ENCODE peak calls at places on chromosomes 12 and 14, in four cellular contexts. D is astrocyte of the spinal cord, P is aorta, R is OCI-LY7. B is an unnamed sample.
A peak's percentile ranks its signal among the peaks of the same experiment; 100 is the strongest.

GRCh38 chr14:58788655-58789054 is 150.9 kb downstream of the DACT1 start:
- DNase-seq in D (no peak), P (no peak), R (no peak), B (no peak)

GRCh38 chr14:50943261-50943942 is 881 bp downstream of the PYGL start:
- DNase-seq in D (no peak), P (peak; percentile 74), R (no peak), B (no peak)

GRCh38 chr14:23439107-23439835 is 3.8 kb upstream of the MYH7 start:
- DNase-seq in D (no peak), P (no peak), R (no peak), B (no peak)

GRCh38 chr12:111035578-111036301 is 115.4 kb upstream of the MYL2 start:
- DNase-seq in D (no peak), P (no peak), R (no peak), B (no peak)

GRCh38 chr12:69039881-69040280 is 106.9 kb upstream of the CPM start:
- DNase-seq in D (no peak), P (no peak), R (no peak), B (no peak)

GRCh38 chr12:69880566-69880965 is 55.5 kb downstream of the MYRFL start:
- DNase-seq in D (peak; percentile 46), P (no peak), R (peak; percentile 28), B (no peak)

GRCh38 chr14:92513204-92513965 is at the start of gene RIN3:
- DNase-seq in D (peak; percentile 67), P (peak; percentile 81), R (no peak), B (peak; percentile 44)

GRCh38 chr14:76862546-76863282 is 36.5 kb downstream of the LRRC74A start:
- DNase-seq in D (no peak), P (no peak), R (no peak), B (no peak)

GRCh38 chr14:104893435-104894207 is 28.6 kb downstream of the CEP170B start:
- DNase-seq in D (no peak), P (peak; percentile 44), R (peak; percentile 47), B (no peak)

GRCh38 chr14:105866841-105867321 is 340.5 kb downstream of the TMEM121 start:
- DNase-seq in D (no peak), P (peak; percentile 33), R (no peak), B (no peak)

GRCh38 chr14:102187583-102188001 is 47.9 kb downstream of the WDR20 start:
- DNase-seq in D (no peak), P (no peak), R (no peak), B (no peak)

GRCh38 chr14:24139272-24139934 is 2.0 kb downstream of the EMC9 start:
- DNase-seq in D (no peak), P (peak; percentile 41), R (no peak), B (no peak)

GRCh38 chr12:78088391-78088832 is 257.7 kb downstream of the NAV3 start:
- DNase-seq in D (peak; percentile 37), P (no peak), R (peak; percentile 16), B (no peak)

GRCh38 chr12:78081590-78082314 is 251.1 kb downstream of the NAV3 start:
- DNase-seq in D (no peak), P (no peak), R (no peak), B (no peak)

GRCh38 chr12:78085562-78086182 is 255.0 kb downstream of the NAV3 start:
- DNase-seq in D (peak; percentile 28), P (no peak), R (no peak), B (no peak)

GRCh38 chr12:78087363-78087675 is 256.6 kb downstream of the NAV3 start:
- DNase-seq in D (peak; percentile 26), P (no peak), R (no peak), B (no peak)

GRCh38 chr12:78086553-78087362 is 256.1 kb downstream of the NAV3 start:
- DNase-seq in D (peak; percentile 19), P (no peak), R (no peak), B (no peak)
- H3K4me3 ChIP-seq in D (no peak overlapping the region), P (no peak overlapping the region), R (no peak overlapping the region), B (no peak overlapping the region)

DNA sequence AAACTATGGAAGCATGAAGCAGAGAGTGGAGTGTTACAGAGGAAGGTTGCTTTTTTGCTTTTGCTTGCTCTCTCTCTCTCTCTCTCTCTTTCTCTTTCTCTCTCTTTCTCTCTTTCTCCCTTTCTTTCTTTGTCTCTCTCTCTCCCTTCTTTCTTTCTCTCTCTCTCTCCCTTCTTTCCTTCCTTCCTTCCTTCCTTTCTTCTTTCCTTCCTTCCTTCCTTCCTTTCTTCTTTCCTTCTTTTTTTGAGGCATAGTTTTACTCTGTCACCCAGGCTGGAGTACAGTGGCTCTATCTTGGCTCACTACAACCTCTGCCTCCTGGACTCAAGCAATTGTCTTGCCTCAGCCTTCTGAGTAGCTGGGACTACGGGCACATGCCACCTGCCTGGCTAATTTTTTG is 7.6 kb downstream of the ARHGDIB start:
- DNase-seq in D (no peak), P (no peak), R (no peak), B (no peak)
- H3K4me3 ChIP-seq in D (no peak overlapping the region), P (no peak overlapping the region), R (peak overlapping the region; percentile 72), B (peak overlapping the region; percentile 4)

GRCh38 chr14:91396959-91397815 is 20.4 kb downstream of the CCDC88C start:
- DNase-seq in D (no peak), P (no peak), R (peak; percentile 87), B (peak; percentile 72)
- H3K4me3 ChIP-seq in D (no peak overlapping the region), P (no peak overlapping the region), R (peak overlapping the region; percentile 63), B (peak overlapping the region; percentile 61)

DNA sequence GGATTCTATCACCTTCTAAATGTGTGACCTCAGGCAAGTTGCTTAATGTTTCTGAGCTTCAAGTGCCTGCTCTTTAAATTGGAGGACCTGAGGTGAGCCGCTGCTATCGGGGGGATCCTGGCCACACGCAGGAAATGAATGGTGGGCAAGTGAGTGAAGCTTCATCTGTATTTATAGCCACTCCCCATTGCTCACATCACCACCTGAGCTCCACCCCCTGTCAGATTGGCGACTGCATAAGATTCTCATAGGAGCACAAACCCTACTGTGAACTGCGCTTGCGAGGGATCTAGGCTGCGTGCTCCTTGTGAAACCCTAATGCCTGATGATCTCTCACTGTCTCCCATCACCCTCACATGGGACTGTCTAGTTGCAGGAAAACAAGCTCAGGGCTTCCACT is 158.6 kb upstream of the CCND2 start:
- DNase-seq in D (no peak), P (no peak), R (no peak), B (peak; percentile 32)
- H3K4me3 ChIP-seq in D (no peak overlapping the region), P (no peak overlapping the region), R (no peak overlapping the region), B (no peak overlapping the region)

DNA sequence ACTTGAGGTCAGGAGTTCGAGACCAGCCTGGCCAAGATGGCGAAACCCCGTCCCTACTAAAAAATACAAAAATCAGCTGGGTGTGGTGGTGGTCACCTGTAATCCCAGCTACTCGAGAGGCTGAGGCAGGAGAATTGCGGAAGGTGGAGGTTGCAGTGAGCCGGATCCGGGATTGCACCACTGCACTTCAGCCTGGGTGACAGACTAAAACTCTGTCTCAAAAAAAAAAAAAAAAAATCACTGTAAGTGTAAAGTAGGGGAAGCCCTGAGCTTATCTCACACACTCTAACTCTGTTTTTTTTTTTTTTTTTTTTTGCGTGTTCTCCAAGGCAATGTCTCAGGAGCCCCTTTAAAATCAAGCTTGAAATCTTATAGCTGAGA is 421 bp upstream of the RBMS2 start:
- DNase-seq in D (no peak), P (no peak), R (no peak), B (no peak)
- H3K4me3 ChIP-seq in D (peak overlapping the region; percentile 86), P (peak overlapping the region; percentile 85), R (no peak overlapping the region), B (no peak overlapping the region)

GRCh38 chr12:8912910-8913309 is 1.4 kb upstream of the PHC1 start:
- DNase-seq in D (no peak), P (no peak), R (peak; percentile 60), B (no peak)
- H3K4me3 ChIP-seq in D (no peak overlapping the region), P (no peak overlapping the region), R (no peak overlapping the region), B (no peak overlapping the region)

DNA sequence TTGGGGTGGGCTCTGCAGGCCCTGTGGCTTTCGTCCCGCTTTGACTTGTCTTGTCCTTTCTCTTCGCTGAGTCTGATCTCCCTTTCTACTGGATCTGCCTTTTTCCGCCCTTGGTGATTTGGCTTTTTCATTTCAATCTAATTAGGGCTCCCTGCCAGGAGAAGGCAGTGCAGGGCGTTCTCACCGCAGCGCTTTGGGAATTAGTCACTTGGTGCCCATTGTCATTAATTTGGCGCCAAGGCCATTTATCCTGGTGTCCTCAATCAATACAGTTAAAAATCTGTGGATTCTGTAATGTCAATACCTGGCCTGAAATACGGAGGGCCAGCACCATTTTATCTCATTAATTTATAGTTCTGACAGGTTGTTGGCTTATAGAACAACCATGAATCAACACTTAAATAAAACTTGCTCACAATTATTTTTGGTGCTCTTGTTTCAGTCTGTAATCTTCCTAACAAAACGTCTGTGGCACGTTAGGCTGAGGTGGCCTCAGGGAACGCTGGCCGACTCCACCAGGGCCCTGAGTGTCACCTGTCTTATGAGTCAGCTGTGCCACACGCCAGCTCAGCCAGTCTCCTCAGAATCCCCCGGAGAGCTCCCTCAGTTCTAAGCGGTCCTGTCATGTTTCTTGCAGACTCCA is 115.6 kb downstream of the BEGAIN start:
- DNase-seq in D (peak; percentile 19), P (no peak), R (no peak), B (no peak)
- H3K4me3 ChIP-seq in D (no peak overlapping the region), P (no peak overlapping the region), R (no peak overlapping the region), B (no peak overlapping the region)

DNA sequence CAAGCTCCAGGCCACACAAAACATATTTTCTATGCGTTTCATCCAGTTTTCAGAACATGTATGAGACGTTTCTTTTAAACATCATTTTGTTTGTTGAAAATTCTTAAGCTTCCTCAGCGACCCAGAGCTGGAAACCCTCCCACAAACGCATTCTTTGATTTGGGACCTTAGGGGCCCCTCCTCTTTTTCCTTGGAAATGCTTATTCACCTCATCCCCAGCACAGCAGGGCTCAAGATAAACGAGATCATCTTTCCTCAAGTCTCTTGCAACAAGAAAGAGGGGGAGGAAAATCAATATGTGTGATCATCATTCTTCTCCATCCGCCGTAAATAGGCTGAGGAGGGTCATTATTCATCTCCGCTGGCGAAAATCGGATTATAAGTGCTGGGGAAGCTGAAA is 1415.2 kb downstream of the AACS start:
- DNase-seq in D (no peak), P (no peak), R (no peak), B (no peak)
- H3K4me3 ChIP-seq in D (no peak overlapping the region), P (no peak overlapping the region), R (no peak overlapping the region), B (no peak overlapping the region)

B was measured in CD4-positive, alpha-beta memory T cell.